ENCODE peak calls at places on chromosomes 12 and 14, in nine cellular contexts. T, W, D, E, M, N, L, X and Q are unnamed samples.

GRCh38 chr12:11171953-11172675 is 1.1 kb downstream of the SMIM10L1 start:
- DNase-seq in M (no peak), N (peak; percentile 55), W (peak; percentile 18), E (no peak), X (no peak), T (peak; percentile 4), D (no peak), L (no peak), Q (no peak)

GRCh38 chr14:36771256-36771655 is 109.6 kb downstream of the PAX9 start:
- DNase-seq in L (no peak), X (no peak), N (no peak), M (no peak), W (no peak), T (no peak), D (no peak), E (no peak), Q (no peak)

GRCh38 chr12:124537525-124538193 is 29.8 kb downstream of the NCOR2 start:
- DNase-seq in L (no peak), M (no peak), E (peak; percentile 74), X (no peak), N (no peak), T (no peak), W (no peak), D (no peak), Q (no peak)

GRCh38 chr14:65333926-65334687 is 78.4 kb upstream of the FUT8 start:
- DNase-seq in T (peak; percentile 82), X (no peak), E (no peak), M (no peak), N (no peak), D (no peak), W (peak; percentile 93), L (peak; percentile 52), Q (no peak)

GRCh38 chr14:69354383-69355154 is 43.5 kb downstream of the ERH start:
- DNase-seq in D (peak; percentile 82), M (peak; percentile 32), L (no peak), X (peak; percentile 41), N (no peak), T (no peak), E (no peak), W (no peak), Q (no peak)

GRCh38 chr14:79118291-79118690 is 948.1 kb downstream of the NRXN3 start:
- DNase-seq in X (no peak), E (no peak), W (no peak), L (no peak), T (no peak), D (no peak), N (no peak), M (no peak), Q (no peak)

GRCh38 chr14:74574092-74574438 is 38.0 kb downstream of the LTBP2 start:
- DNase-seq in W (no peak), N (no peak), T (no peak), L (no peak), X (no peak), E (no peak), M (no peak), D (no peak), Q (peak; percentile 57)

GRCh38 chr14:52150162-52150561 is 81.3 kb upstream of the NID2 start:
- DNase-seq in E (no peak), N (no peak), L (no peak), W (no peak), D (no peak), X (no peak), M (no peak), T (no peak), Q (no peak)

GRCh38 chr12:88111074-88111652 is 30.7 kb downstream of the CEP290 start:
- DNase-seq in M (no peak), E (no peak), L (peak; percentile 4), X (no peak), D (peak; percentile 20), N (peak; percentile 78), W (peak; percentile 69), T (peak; percentile 15), Q (no peak)

GRCh38 chr14:105411017-105411941 is 8.3 kb upstream of the MTA1 start:
- DNase-seq in W (peak; percentile 24), T (no peak), X (no peak), L (peak; percentile 92), M (peak; percentile 18), N (peak; percentile 22), D (peak; percentile 58), E (peak; percentile 42), Q (peak; percentile 26)

GRCh38 chr12:95204141-95204866 is 13.0 kb downstream of the FGD6 start:
- DNase-seq in T (no peak), D (peak; percentile 10), M (no peak), L (peak; percentile 54), N (peak; percentile 93), E (no peak), W (peak; percentile 84), X (no peak), Q (no peak)

GRCh38 chr14:33964599-33965317 is 13.9 kb upstream of the EGLN3 start:
- DNase-seq in M (no peak), W (no peak), L (no peak), D (no peak), N (no peak), E (no peak), T (no peak), X (no peak), Q (no peak)

GRCh38 chr12:32217354-32218310 is 111.0 kb downstream of the BICD1 start:
- DNase-seq in T (peak; percentile 45), N (no peak), D (no peak), W (peak; percentile 89), E (no peak), X (no peak), M (no peak), L (peak; percentile 38), Q (no peak)

GRCh38 chr14:79408696-79409095 is 802.6 kb downstream of the DIO2 start:
- DNase-seq in D (no peak), N (no peak), E (no peak), L (no peak), W (no peak), X (no peak), T (no peak), M (no peak), Q (no peak)

GRCh38 chr12:130672122-130672825 is 43.8 kb downstream of the RIMBP2 start:
- DNase-seq in N (no peak), D (no peak), L (no peak), T (no peak), X (no peak), M (no peak), W (no peak), E (no peak), Q (no peak)

GRCh38 chr12:65675141-65675621 is 149.1 kb upstream of the HMGA2 start:
- DNase-seq in M (no peak), E (no peak), N (no peak), D (no peak), T (no peak), W (no peak), X (no peak), L (no peak), Q (no peak)

GRCh38 chr12:131444220-131445164 is 266.4 kb upstream of the SFSWAP start:
- DNase-seq in N (no peak), E (no peak), L (no peak), M (no peak), T (no peak), X (no peak), D (no peak), W (no peak), Q (no peak)

GRCh38 chr14:55746533-55746932 is 166.5 kb downstream of the KTN1 start:
- DNase-seq in X (no peak), M (no peak), W (peak; percentile 4), N (no peak), L (no peak), D (no peak), E (no peak), T (no peak), Q (no peak)

GRCh38 chr14:74671789-74672188 is 41.1 kb downstream of the AREL1 start:
- DNase-seq in M (no peak), N (no peak), D (no peak), X (no peak), E (no peak), L (no peak), W (peak; percentile 79), T (no peak), Q (no peak)

GRCh38 chr12:38880288-38880687 is 25.1 kb downstream of the CPNE8 start:
- DNase-seq in E (no peak), D (no peak), L (no peak), W (no peak), T (no peak), X (no peak), M (no peak), N (no peak), Q (no peak)

GRCh38 chr12:2836004-2836403 is 1.2 kb upstream of the NRIP2 start:
- DNase-seq in T (no peak), E (no peak), D (no peak), N (no peak), M (no peak), X (no peak), W (no peak), L (no peak), Q (no peak)